ENCODE peak calls at places on chromosomes 5 and 9, in seven cellular contexts. X is sigmoid colon, W is stomach, U is GM12891, P is breast epithelium, J is suprapubic skin, M is K562. S is an unnamed sample.

GRCh38 chr5:82352146-82352791 is 74.1 kb upstream of the RPS23 start:
- DNase-seq in J (no peak), W (no peak), U (no peak), P (no peak), M (no peak), X (no peak), S (no peak)

GRCh38 chr9:18611946-18612345 is 138.0 kb downstream of the ADAMTSL1 start:
- DNase-seq in M (no peak), U (no peak), W (no peak), X (no peak), P (no peak), J (no peak), S (no peak)

GRCh38 chr5:140261403-140262171 is 41.3 kb downstream of the PFDN1 start:
- DNase-seq in W (peak; percentile 88), P (no peak), X (peak; percentile 88), U (no peak), M (peak; percentile 72), J (peak; percentile 84), S (no peak)

GRCh38 chr5:52799358-52799982 is 11.8 kb downstream of the ITGA1 start:
- DNase-seq in P (no peak), W (peak; percentile 38), M (peak; percentile 12), U (no peak), J (peak; percentile 64), X (peak; percentile 83), S (no peak)

GRCh38 chr5:173771058-173771742 is 116.9 kb upstream of the CPEB4 start:
- DNase-seq in J (no peak), W (peak; percentile 81), X (no peak), M (peak; percentile 46), U (no peak), P (no peak), S (no peak)

GRCh38 chr9:113309204-113309813 is 6.1 kb upstream of the RNF183 start:
- DNase-seq in X (no peak), P (no peak), W (peak; percentile 28), M (peak; percentile 32), J (no peak), U (no peak), S (no peak)

GRCh38 chr5:158676642-158677489 is 422.9 kb downstream of the EBF1 start:
- DNase-seq in P (no peak), J (no peak), U (no peak), W (no peak), M (peak; percentile 11), X (no peak), S (peak; percentile 73)

GRCh38 chr9:114078021-114078780 is at the start of gene AMBP:
- DNase-seq in W (peak; percentile 64), J (peak; percentile 51), U (no peak), X (no peak), P (no peak), M (peak; percentile 41), S (peak; percentile 61)

GRCh38 chr5:159510282-159510681 is 180.0 kb upstream of the IL12B start:
- DNase-seq in P (peak; percentile 68), U (no peak), W (no peak), J (peak; percentile 78), M (no peak), X (no peak), S (peak; percentile 74)

GRCh38 chr5:78566747-78567449 is 81.7 kb downstream of the LHFPL2 start:
- DNase-seq in U (no peak), J (no peak), W (no peak), M (no peak), X (no peak), P (no peak), S (no peak)

GRCh38 chr9:22342489-22343217 is 104.0 kb upstream of the DMRTA1 start:
- DNase-seq in X (no peak), J (no peak), U (no peak), M (no peak), W (no peak), P (no peak), S (no peak)

GRCh38 chr5:143051244-143052058 is 281.3 kb downstream of the ARHGAP26 start:
- DNase-seq in J (no peak), W (no peak), X (no peak), P (no peak), U (no peak), M (no peak), S (no peak)

DNA sequence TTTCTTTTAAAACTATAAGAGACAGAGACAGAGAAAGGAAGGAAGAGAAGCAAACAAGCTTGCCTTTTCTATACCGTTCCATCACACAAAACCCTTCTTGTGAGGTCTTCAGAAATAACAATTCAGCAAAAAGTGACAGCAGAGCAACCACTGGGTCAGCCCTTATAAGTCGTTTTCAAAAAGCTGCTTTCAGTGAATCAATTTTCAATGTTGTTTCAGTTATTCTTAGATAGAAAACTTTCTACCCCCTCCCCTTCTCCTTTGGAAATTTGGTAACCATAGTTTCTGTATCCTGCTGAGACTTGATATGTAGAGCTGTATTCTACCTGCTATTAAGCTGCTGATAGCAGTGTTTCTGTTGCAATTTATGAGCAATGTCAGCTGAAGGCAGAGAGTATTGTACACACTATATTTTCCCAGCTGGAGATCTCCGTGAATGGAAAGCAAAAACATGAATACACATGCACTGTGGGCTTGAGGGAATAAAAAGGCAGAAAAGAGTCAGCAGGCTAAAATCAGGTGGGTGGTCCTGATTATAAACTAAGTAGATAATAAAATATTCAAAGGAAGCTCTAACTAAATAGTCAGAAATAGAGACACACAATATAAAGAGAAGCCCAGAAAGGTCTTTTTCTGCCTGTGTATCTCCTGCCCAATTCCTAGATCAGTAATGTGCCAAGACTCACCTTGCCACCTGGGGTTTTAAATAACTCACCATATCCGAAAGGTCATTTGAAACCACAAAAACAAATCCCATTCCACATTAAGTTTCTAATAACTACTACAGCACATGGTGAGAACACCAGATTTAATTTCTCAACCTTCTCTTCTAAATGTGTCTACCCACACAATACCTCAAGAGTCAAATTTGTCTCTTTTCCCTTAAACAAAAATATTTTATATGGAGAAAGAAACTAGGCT is 75.5 kb downstream of the ZNF608 start:
- DNase-seq in W (no peak), P (no peak), J (no peak), U (no peak), X (no peak), M (no peak), S (no peak)
- TF ChIP-seq POLR2AphosphoS5 in W (no peak), P (no peak), J (no peak), U (no peak), X (no peak), M (no peak), S (no peak)

GRCh38 chr5:3385874-3386536 is 209.6 kb upstream of the IRX1 start:
- DNase-seq in J (no peak), W (no peak), M (no peak), P (no peak), X (no peak), U (no peak), S (no peak)

GRCh38 chr5:3382782-3383181 is 212.8 kb upstream of the IRX1 start:
- DNase-seq in W (no peak), M (no peak), X (no peak), J (no peak), U (no peak), P (no peak), S (no peak)

GRCh38 chr5:3389471-3390026 is 206.1 kb upstream of the IRX1 start:
- DNase-seq in J (no peak), U (no peak), X (no peak), W (no peak), M (no peak), P (no peak), S (no peak)

GRCh38 chr5:3384531-3384930 is 211.1 kb upstream of the IRX1 start:
- DNase-seq in X (no peak), W (no peak), M (no peak), U (no peak), J (no peak), P (no peak), S (no peak)

DNA sequence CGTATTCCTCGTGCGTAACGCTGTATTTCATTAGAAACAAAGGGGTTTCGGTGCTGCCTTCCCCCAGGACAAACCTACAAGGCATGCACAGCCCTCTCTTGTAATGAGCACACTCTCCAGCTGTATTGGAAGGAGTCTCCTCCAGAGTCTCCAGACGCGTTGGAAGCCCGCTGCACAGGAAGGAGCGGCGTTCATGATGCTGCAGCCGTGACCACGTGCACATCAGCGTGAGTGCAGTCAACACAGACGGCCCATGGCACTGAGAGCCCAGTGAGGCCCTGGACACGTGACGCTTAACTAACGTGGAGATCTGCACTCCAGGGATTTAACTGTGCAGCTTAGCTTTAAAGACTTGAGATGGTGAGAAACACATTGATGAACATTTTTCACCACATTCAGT is 209.0 kb upstream of the IRX1 start:
- DNase-seq in W (no peak), J (no peak), U (no peak), P (no peak), M (no peak), X (no peak), S (no peak)
- TF ChIP-seq POLR2AphosphoS5 in W (no peak), J (no peak), U (no peak), P (no peak), M (no peak), X (no peak), S (no peak)

DNA sequence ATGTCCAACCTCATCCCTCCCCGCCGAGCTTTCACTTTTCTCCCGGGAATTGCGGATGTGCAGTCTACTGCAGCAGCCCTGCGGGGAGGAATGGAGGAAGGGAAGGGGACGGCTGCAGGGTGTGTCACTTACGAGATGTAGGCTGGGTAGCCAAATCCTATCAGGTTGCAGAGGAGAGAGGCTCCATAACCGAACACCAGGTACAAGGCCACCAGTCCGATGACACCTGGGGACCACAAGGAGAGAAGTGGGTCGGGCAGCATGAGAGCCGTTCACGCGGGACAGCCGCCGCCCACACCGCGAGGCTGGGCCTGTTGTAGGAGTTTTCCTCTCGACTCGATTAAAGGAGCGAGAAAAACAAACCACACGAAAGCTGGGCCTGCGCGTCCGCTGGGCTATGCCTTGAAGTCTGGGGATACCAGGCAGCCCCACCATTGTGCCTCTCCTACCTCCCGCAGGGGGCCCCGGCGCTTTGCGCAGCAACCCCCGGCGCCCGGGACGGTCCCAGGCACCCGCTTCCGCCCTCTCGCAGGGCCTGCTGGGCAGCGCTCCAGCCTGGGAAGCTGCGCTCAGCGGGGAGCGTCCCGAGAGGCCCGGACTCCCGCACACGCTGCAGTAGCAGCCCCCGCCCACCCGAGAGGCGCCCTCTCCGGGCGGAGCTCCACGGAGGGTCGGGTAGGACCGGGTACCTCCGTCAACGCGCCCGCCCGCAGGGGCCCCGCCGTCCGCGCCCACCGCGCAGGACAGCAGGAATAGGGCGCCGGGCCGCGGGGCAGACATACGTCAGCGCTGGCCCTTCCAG is 795 bp downstream of the REEP5 start:
- DNase-seq in P (no peak), J (peak; percentile 81), M (peak; percentile 78), X (peak; percentile 84), U (peak; percentile 53), W (peak; percentile 73), S (peak; percentile 94)
- TF ChIP-seq POLR2AphosphoS5 in P (peak; percentile 21), J (no peak), M (no peak), X (peak; percentile 13), U (no peak), W (peak; percentile 33), S (peak; percentile 44)

GRCh38 chr9:87581513-87581912 is 83.8 kb downstream of the DAPK1 start:
- DNase-seq in U (no peak), X (no peak), M (peak; percentile 40), W (no peak), P (no peak), J (no peak), S (no peak)
- TF ChIP-seq POLR2AphosphoS5 in U (no peak), X (no peak), M (no peak), W (peak; percentile 54), P (no peak), J (no peak), S (no peak)

S was measured in spleen.